ENCODE peak calls at places on chromosomes 1 and 21, in eight cellular contexts. S is lung; U is CD4-positive, CD25-positive, alpha-beta regulatory T cell; I is fibroblast of lung; K is tibial nerve; O is CD4-positive, alpha-beta T cell; X is CD8-positive, alpha-beta T cell; Z is neural progenitor cell. W is an unnamed sample.

GRCh38 chr1:170273556-170274501 is 128.1 kb downstream of the NTMT2 start:
- DNase-seq in K (peak; percentile 32), U (no peak), I (no peak), Z (no peak), O (no peak), X (no peak), S (no peak), W (no peak)

GRCh38 chr1:11845641-11846335 is 1.8 kb downstream of the NPPA start:
- DNase-seq in X (no peak), K (no peak), Z (peak; percentile 77), S (no peak), I (peak; percentile 29), U (no peak), O (no peak), W (peak; percentile 5)

GRCh38 chr1:225450491-225451191 is 22.8 kb upstream of the LBR start:
- DNase-seq in U (no peak), S (no peak), X (peak; percentile 48), O (no peak), K (peak; percentile 11), I (no peak), Z (no peak), W (no peak)

GRCh38 chr1:116218922-116219321 is 107.7 kb downstream of the MAB21L3 start:
- DNase-seq in I (no peak), O (no peak), K (no peak), U (no peak), S (peak; percentile 29), X (no peak), Z (no peak), W (no peak)

GRCh38 chr1:209670441-209671082 is 4.7 kb upstream of the G0S2 start:
- DNase-seq in U (no peak), I (no peak), O (no peak), K (no peak), S (no peak), X (no peak), Z (no peak), W (no peak)

GRCh38 chr1:107963601-107964396 is 1.2 kb downstream of the VAV3 start:
- DNase-seq in S (peak; percentile 29), U (peak; percentile 25), I (peak; percentile 24), K (no peak), Z (peak; percentile 41), X (peak; percentile 68), O (no peak), W (peak; percentile 3)

GRCh38 chr1:11528636-11529121 is 49.7 kb downstream of the DISP3 start:
- DNase-seq in X (no peak), I (no peak), Z (no peak), O (no peak), U (no peak), K (no peak), S (no peak), W (no peak)

GRCh38 chr1:53462213-53462612 is 3.0 kb downstream of the DMRTB1 start:
- DNase-seq in X (no peak), U (no peak), I (no peak), O (no peak), K (no peak), S (no peak), Z (no peak), W (no peak)

GRCh38 chr1:63916485-63917360 is 142.9 kb downstream of the ROR1 start:
- DNase-seq in Z (no peak), K (no peak), I (no peak), O (no peak), U (no peak), S (no peak), X (no peak), W (no peak)

GRCh38 chr1:26215246-26215645 is 18.8 kb upstream of the CEP85 start:
- DNase-seq in I (no peak), Z (no peak), U (no peak), K (no peak), S (no peak), O (no peak), X (no peak), W (no peak)

GRCh38 chr1:26220199-26220912 is 13.6 kb upstream of the CEP85 start:
- DNase-seq in Z (no peak), O (no peak), S (no peak), U (no peak), I (no peak), X (no peak), K (no peak), W (no peak)

GRCh38 chr1:26221094-26221493 is 12.9 kb upstream of the CEP85 start:
- DNase-seq in O (no peak), X (no peak), S (no peak), Z (no peak), U (no peak), I (no peak), K (no peak), W (no peak)

GRCh38 chr1:26213335-26213905 is 20.6 kb upstream of the CEP85 start:
- DNase-seq in K (no peak), O (no peak), X (no peak), U (no peak), S (no peak), I (no peak), Z (no peak), W (no peak)

GRCh38 chr1:26218906-26219494 is 15.0 kb upstream of the CEP85 start:
- DNase-seq in O (no peak), X (no peak), K (no peak), I (no peak), U (no peak), S (no peak), Z (no peak), W (no peak)
- H3K27me3 ChIP-seq in O (no peaks in the 10 kb centered on the region), X (no peaks in the 10 kb centered on the region), K (peaks cover 23% of the 10 kb centered on the region), I (peaks cover 31% of the 10 kb centered on the region), U (peaks cover 3% of the 10 kb centered on the region), S (no peaks in the 10 kb centered on the region), Z (peaks cover 15% of the 10 kb centered on the region), W (no peaks in the 10 kb centered on the region)

DNA sequence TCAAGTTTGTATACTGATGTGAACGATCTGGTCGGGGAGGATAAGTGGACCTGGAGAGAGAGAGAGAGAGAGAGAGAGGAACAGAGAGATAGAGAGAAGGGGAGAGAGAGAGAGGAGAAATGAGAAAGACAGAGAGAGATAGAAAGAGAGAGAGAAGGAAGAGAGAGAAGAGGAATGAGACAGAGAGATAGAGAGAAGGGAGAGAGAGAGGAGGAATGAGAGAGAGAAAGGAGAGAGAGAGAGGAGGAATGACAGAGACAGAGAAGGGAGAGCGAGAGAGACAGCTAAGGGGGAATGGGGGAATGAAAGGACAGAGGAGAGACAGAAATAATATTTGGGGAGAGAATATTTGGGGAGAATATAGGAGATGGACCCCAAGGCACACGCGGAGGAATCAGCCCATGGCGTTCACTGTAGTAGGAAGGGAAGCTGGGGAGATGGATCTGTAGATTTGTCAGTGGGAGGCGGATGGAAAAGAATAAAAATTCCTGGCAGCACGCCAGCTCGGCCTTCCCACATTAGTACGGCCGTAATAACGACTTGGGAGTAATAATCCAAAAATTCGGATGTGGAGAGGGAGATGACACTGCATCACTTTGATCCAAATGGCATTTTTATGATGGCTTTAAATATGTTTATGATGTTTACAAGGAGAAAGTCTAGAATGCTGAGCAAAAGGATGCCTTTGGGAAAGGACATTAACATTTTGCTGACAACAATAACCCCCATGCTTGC is 159.7 kb upstream of the KCNJ6 start:
- DNase-seq in K (no peak), S (no peak), I (no peak), X (no peak), U (no peak), Z (no peak), O (no peak), W (no peak)
- H3K27ac ChIP-seq in K (no peak overlapping the region), S (no peak overlapping the region), I (no peak overlapping the region), X (no peak overlapping the region), U (no peak overlapping the region), Z (no peak overlapping the region), O (no peak overlapping the region), W (no peak overlapping the region)

DNA sequence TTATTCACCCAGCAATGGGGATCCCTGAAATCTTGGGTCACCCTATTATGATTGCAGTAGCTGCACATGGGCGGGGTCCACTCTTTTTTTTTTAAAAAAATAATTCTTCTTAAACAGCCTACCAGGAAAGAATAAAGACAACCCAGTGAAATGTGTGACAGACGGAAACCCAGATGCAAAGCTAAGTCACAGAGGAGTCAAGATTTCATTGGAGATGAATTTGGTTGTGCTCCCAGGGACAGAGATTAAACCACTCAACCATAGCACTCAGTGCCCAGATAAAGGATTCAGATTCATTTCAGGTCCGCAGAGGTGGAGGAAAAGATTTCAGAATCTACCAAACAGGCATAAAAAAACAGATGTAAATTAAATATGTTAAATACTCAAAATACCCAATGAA is 583.5 kb upstream of the ZP4 start:
- DNase-seq in U (no peak), O (no peak), X (no peak), S (no peak), I (no peak), K (no peak), Z (no peak), W (no peak)
- H3K9me3 ChIP-seq in U (peaks cover 3% of the 10 kb centered on the region), O (no peaks in the 10 kb centered on the region), X (no peaks in the 10 kb centered on the region), S (no peaks in the 10 kb centered on the region), I (no peaks in the 10 kb centered on the region), K (no peaks in the 10 kb centered on the region), Z (no peaks in the 10 kb centered on the region), W (no peaks in the 10 kb centered on the region)

GRCh38 chr1:156476501-156477298 is 23.9 kb downstream of the MEF2D start:
- DNase-seq in S (no peak), O (no peak), U (no peak), K (no peak), X (no peak), Z (no peak), I (peak; percentile 77), W (no peak)
- H3K27me3 ChIP-seq in S (no peaks in the 10 kb centered on the region), O (no peaks in the 10 kb centered on the region), U (no peaks in the 10 kb centered on the region), K (no peaks in the 10 kb centered on the region), X (no peaks in the 10 kb centered on the region), Z (no peaks in the 10 kb centered on the region), I (no peaks in the 10 kb centered on the region), W (no peaks in the 10 kb centered on the region)

DNA sequence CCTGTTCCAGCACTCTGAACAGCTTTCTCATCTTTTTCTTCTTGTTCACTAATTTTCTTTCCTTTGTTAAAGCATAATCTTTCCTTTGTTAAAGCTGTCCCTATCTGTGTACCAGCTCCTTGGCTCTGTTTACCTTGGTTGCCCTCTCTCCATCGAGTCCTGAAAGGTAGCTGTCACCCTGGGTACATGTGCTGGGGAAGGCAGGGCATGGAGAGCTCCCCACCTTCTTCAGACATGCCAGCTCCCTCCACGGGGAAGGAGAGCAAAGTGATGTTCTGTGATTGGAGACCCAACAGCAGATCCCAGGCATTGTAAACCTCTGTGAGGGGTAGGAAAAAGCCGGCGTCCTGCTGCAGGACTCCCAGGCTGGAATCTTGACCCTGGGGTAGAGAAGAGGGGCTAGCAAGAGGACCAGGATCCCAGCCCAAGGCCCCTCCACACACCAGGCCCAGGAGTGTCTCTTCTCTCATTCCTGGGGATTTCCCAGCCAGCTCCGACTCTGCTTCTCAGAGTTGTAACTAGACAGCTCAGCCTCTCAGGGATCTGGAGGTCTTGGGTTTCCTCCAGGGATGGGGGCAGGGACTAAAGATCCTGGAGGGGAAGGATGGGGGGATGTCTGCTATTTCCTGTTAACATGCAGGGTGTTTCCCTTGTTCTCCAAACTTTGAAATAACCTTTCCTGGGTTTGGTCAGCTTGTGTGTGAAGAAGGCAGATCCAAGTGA is 34.4 kb downstream of the TMCC2 start:
- DNase-seq in O (no peak), X (no peak), I (no peak), K (no peak), Z (no peak), U (no peak), S (no peak), W (no peak)
- H3K27ac ChIP-seq in O (no peak overlapping the region), X (no peak overlapping the region), I (no peak overlapping the region), K (no peak overlapping the region), Z (no peak overlapping the region), U (no peak overlapping the region), S (peak overlapping the region; percentile 55), W (no peak overlapping the region)

W was measured in CD8-positive, alpha-beta memory T cell.